ENCODE peak calls at places on chromosomes 13 and 19, in seven cellular contexts. E is mesothelial cell of epicardium, V is psoas muscle, M is AG04450, K is osteocyte, O is sigmoid colon, J is prostate gland. R is an unnamed sample.

GRCh38 chr19:11013771-11014170 is 52.9 kb downstream of the SMARCA4 start:
- DNase-seq in M (no peak), E (no peak), J (no peak), V (no peak), K (no peak), O (no peak), R (no peak)

GRCh38 chr13:23352161-23352560 is 81.3 kb downstream of the SACS start:
- DNase-seq in V (no peak), M (no peak), J (no peak), K (no peak), E (no peak), O (no peak), R (no peak)

GRCh38 chr19:10863107-10863700 is 8.1 kb upstream of the CARM1 start:
- DNase-seq in K (no peak), M (no peak), E (no peak), V (no peak), O (no peak), J (peak), R (no peak)

GRCh38 chr13:31199849-31200635 is at the start of gene B3GLCT:
- DNase-seq in E (peak), M (peak), V (peak), O (peak), J (peak), K (peak), R (no peak)

GRCh38 chr13:34165158-34165557 is 347.2 kb downstream of the RFC3 start:
- DNase-seq in J (no peak), M (no peak), V (no peak), K (no peak), E (no peak), O (no peak), R (no peak)

GRCh38 chr19:38817081-38817480 is 4.3 kb upstream of the LGALS4 start:
- DNase-seq in M (no peak), V (no peak), J (no peak), K (no peak), E (no peak), O (no peak), R (no peak)

GRCh38 chr19:18058208-18059009 is 28.3 kb downstream of the IL12RB1 start:
- DNase-seq in E (peak), V (peak), O (peak), J (peak), M (no peak), K (peak), R (peak)

GRCh38 chr13:52449323-52450011 is 967 bp downstream of the VPS36 start:
- DNase-seq in V (no peak), J (no peak), M (no peak), O (no peak), E (no peak), K (no peak), R (no peak)

GRCh38 chr13:75675421-75675820 is 39.3 kb downstream of the LMO7 start:
- DNase-seq in J (no peak), O (no peak), K (no peak), M (no peak), V (no peak), E (no peak), R (no peak)

GRCh38 chr13:51797664-51798488 is 6.1 kb downstream of the DHRS12 start:
- DNase-seq in M (no peak), O (peak), V (no peak), E (no peak), J (peak), K (no peak), R (no peak)

GRCh38 chr19:29893606-29894284 is 48.3 kb upstream of the URI1 start:
- DNase-seq in K (no peak), J (no peak), O (peak), E (no peak), V (no peak), M (no peak), R (no peak)

GRCh38 chr13:51818771-51819511 is 15.0 kb upstream of the DHRS12 start:
- DNase-seq in M (peak), V (peak), J (no peak), E (no peak), O (peak), K (no peak), R (no peak)

GRCh38 chr19:55014714-55015113 is 23.4 kb downstream of the GP6 start:
- DNase-seq in J (no peak), O (peak), K (no peak), V (no peak), E (no peak), M (no peak), R (no peak)

GRCh38 chr13:99527346-99527745 is 26.1 kb downstream of the TM9SF2 start:
- DNase-seq in E (no peak), V (no peak), J (no peak), O (no peak), M (no peak), K (no peak), R (no peak)

GRCh38 chr19:29084266-29084665 is 128.7 kb downstream of the UQCRFS1 start:
- DNase-seq in V (no peak), J (no peak), O (no peak), E (no peak), M (no peak), K (no peak), R (no peak)

DNA sequence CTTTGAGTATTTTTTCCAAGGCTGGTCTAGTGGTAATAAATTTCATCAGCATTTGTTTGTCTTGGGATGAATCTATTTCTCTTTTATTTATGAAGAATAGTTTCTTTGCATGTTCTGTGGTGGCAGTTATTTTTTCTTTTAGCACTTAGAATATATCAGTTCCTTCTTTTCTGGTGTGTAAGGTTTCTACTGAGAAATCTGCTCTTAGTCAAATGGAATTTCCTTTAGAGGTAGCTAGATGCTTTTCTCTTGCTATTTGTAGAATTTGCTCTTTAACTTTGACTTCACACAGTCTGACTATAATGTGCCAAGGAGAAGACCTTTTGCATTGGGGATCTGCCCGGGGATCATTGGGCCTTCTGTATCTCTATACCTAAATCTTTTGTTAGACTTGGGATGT is 4.1 kb upstream of the SIGLEC6 start:
- DNase-seq in K (no peak), M (no peak), O (no peak), E (no peak), J (no peak), V (no peak), R (no peak)
- TF ChIP-seq CTCF in K (no peak), M (no peak), O (no peak), E (no peak), J (no peak), V (no peak), R (no peak)

DNA sequence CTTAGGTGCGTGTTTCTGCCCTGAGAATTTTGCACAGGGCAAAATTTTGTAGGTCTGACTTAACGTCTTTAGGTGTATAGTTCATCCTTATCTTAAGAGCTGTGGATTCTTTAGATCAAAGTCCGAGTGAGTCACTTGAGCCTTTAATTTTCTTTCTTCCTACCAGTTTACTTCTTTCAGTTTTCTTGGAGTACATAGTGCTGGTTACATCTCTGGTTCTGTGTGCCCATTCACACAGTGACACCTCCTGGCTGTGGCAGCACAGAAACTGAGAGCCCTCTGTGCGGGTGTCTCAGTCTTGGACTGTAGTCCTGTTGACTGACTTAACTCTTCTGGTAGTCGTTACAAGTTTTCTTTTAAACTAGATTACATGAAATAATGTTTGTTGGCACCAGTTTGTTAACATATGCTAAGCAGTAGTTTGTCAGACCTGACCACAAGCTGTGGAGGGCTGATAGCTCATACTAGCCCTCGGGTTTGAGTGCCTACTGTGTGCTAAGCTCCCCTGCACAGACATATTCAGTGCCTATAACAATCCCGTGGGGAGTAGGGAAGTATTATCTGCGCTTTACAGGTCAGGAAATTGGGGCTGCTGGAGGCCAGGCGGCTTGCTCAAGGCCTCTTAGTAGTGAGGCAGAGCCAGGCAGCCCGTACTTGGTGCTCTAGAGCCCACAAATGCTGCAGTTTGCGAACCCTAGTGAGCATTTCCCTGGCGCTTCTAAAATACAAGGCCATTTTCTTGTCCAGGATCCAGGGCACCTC is 1.6 kb downstream of the GATAD2A start:
- DNase-seq in O (peak), V (peak), M (no peak), J (peak), E (no peak), K (no peak), R (no peak)
- TF ChIP-seq CTCF in O (no peak), V (peak), M (peak), J (peak), E (no peak), K (peak), R (no peak)

GRCh38 chr19:37695144-37695899 is 24.2 kb downstream of the ZNF607 start:
- DNase-seq in E (no peak), O (no peak), V (no peak), J (no peak), K (no peak), M (no peak), R (no peak)

GRCh38 chr19:37692956-37693660 is 26.5 kb downstream of the ZNF607 start:
- DNase-seq in K (no peak), V (no peak), E (no peak), M (no peak), J (no peak), O (no peak), R (no peak)

DNA sequence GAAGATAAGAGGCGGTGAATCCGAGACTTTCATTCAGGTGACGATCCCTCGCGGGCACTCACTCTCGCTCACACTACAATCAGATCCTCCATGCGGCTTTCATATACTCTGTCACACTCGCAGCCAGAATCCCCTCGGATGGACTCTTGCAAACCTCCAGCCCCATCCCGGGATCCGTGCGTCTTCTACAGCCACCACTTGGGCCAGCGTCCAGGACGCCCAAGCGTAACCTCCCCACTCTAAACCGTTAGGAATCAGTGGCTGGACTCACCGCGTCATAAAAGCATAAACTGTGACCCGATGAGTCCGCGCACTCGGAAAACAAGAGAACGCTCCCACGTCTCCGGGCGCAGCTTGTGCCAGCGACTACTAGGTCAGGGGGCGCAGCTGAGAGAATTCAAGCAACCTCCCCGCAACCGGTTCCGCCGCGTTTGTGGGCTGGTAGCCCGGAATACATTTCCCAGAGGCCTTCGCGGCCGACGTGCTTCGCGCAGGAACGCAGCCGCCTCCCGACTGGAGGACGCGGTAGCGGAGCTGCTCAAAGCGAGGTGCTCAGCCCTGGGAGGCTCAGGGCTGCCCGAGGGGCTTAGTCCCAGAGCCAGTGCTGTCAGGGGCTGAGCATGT is 27.6 kb downstream of the ZNF607 start:
- DNase-seq in J (peak), K (peak), V (peak), M (peak), E (peak), O (peak), R (peak)
- TF ChIP-seq CTCF in J (no peak), K (no peak), V (no peak), M (no peak), E (no peak), O (no peak), R (no peak)

DNA sequence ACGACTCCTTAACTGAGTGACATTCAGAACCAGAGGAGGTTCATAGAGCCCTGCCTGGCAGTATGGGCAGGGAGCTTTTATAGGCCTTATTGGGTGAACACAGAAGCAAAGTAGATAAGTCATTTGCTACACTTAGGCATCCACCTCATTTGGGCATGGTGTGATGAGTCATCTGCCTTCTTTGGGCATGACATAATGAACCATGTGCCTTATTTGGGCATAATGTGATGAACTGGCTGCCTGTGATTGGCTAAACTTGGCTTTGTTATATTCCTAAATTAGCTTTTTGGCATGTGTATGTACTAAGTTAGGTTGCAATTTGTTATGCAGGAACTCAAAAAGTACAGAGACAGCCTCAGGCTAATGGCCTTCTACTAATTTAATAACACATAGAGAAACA is 2210.2 kb upstream of the PCDH20 start:
- DNase-seq in K (no peak), E (no peak), O (no peak), V (no peak), M (no peak), J (no peak), R (no peak)
- TF ChIP-seq CTCF in K (no peak), E (no peak), O (no peak), V (no peak), M (no peak), J (no peak), R (no peak)

GRCh38 chr19:46002678-46003275 is 7.5 kb downstream of the CCDC61 start:
- DNase-seq in K (no peak), J (no peak), M (no peak), V (no peak), E (no peak), O (no peak), R (no peak)

GRCh38 chr19:46000497-46001246 is 5.4 kb downstream of the CCDC61 start:
- DNase-seq in J (peak), E (no peak), M (no peak), O (no peak), K (no peak), V (no peak), R (no peak)

GRCh38 chr19:46009530-46010510 is 13.0 kb downstream of the PGLYRP1 start:
- DNase-seq in M (no peak), O (peak), J (peak), E (peak), K (no peak), V (peak), R (no peak)

DNA sequence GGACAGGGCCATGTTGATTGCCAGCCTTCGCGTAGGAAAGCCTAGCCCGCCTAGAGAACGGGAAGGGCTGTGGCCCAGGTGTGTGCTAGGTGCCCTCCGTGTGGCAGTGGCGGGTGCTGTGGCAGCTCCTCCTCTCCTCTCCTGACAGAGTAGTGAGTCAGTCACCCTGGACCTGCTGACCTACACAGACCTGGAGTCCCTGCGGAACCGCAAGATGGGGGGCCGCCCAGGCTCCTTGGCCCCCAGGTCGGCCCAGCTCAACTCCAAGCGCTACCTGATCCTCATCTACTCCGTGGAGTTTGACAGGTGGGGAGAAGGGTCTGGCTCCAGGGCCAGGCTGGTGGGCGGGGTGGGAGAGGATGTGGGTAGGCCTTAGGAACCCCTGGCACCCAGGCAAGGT is 11.1 kb downstream of the CCDC61 start:
- DNase-seq in E (no peak), O (no peak), M (no peak), V (no peak), J (no peak), K (no peak), R (no peak)
- TF ChIP-seq CTCF in E (no peak), O (no peak), M (no peak), V (no peak), J (no peak), K (no peak), R (no peak)

GRCh38 chr13:50388481-50388880 is 373.2 kb downstream of the KCNRG start:
- DNase-seq in E (no peak), O (no peak), J (no peak), V (no peak), K (no peak), M (no peak), R (no peak)

GRCh38 chr13:50384724-50385123 is 369.5 kb downstream of the KCNRG start:
- DNase-seq in J (no peak), V (no peak), E (no peak), M (no peak), K (no peak), O (no peak), R (no peak)

GRCh38 chr13:50389726-50390125 is 374.5 kb downstream of the KCNRG start:
- DNase-seq in O (no peak), V (no peak), K (no peak), M (no peak), E (no peak), J (no peak), R (no peak)

GRCh38 chr13:50386527-50387123 is 371.4 kb downstream of the KCNRG start:
- DNase-seq in E (no peak), V (peak), O (no peak), M (peak), J (no peak), K (no peak), R (no peak)

DNA sequence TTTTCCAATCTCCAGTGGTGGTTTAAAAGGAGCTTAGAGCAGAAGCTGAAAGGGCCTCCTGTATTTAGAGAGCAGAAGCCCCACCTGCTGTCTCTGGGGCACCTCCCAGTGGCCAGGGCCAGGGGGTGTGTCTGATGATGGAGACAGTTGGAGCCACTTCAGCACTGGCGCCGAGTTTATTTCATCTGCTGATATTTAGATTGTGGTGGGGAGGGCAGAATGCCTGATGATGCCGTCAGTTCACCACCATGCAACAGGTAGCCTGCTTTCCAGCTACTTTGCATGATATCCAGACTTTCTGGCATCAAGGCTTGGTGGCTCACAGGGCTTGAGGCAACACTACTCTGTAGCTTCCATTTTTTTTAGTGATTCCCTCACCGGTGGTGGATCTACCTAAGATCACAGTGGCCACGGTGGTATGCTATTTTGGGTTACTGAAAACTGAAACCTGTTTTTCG is 371.9 kb downstream of the KCNRG start:
- DNase-seq in K (no peak), M (no peak), E (no peak), J (peak), V (peak), O (no peak), R (no peak)
- TF ChIP-seq CTCF in K (peak), M (peak), E (no peak), J (no peak), V (no peak), O (no peak), R (peak)

GRCh38 chr19:56547535-56547934 is 8.8 kb downstream of the ZFP28 start:
- DNase-seq in O (no peak), J (no peak), E (no peak), K (no peak), M (no peak), V (no peak), R (no peak)
- TF ChIP-seq CTCF in O (no peak), J (no peak), E (no peak), K (no peak), M (peak), V (no peak), R (no peak)

GRCh38 chr19:49338691-49339363 is 3.6 kb downstream of the CD37 start:
- DNase-seq in J (peak), V (peak), O (peak), M (no peak), K (no peak), E (peak), R (peak)
- TF ChIP-seq CTCF in J (no peak), V (no peak), O (peak), M (no peak), K (no peak), E (no peak), R (no peak)

GRCh38 chr13:36817996-36818395 is 1.0 kb upstream of the RFXAP start:
- DNase-seq in K (no peak), V (no peak), M (no peak), O (no peak), E (no peak), J (no peak), R (no peak)
- TF ChIP-seq CTCF in K (no peak), V (no peak), M (no peak), O (no peak), E (no peak), J (no peak), R (no peak)

DNA sequence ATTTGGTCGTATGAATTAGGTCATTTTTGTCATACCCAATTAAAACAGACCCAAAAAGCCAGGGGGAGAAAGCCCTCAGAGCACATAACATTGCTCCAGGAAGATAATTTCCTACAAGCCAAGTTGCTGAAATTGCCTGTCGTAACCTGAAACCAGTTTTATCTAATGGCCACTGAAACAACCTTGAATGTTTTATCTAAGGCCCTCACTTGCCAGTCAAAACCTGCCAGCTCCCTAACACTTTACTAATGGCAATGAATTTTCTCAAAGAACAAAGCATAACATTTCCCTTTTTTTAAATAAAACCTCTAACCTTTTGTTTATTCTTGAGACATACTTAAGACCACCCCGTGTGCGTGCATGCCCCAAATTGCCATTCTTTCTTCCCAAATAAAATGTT is 496.2 kb upstream of the KLHL1 start:
- DNase-seq in V (no peak), M (no peak), K (no peak), J (no peak), O (no peak), E (no peak), R (no peak)
- TF ChIP-seq CTCF in V (no peak), M (no peak), K (no peak), J (no peak), O (no peak), E (no peak), R (no peak)